ENCODE peak calls at places on chromosomes 7 and 10, in five cellular contexts. G is hepatocyte, A is stomach, Z is AG10803, L is progenitor cell of endocrine pancreas. B is an unnamed sample.

GRCh38 chr7:116525913-116526857 is 1.3 kb downstream of the CAV1 start:
- DNase-seq in G (peak), A (peak), Z (peak), L (peak), B (peak)

GRCh38 chr7:116101709-116102108 is 71.1 kb upstream of the TFEC start:
- DNase-seq in G (no peak), A (no peak), Z (peak), L (no peak), B (no peak)

GRCh38 chr7:148726385-148726784 is 27.7 kb downstream of the CUL1 start:
- DNase-seq in G (no peak), A (no peak), Z (no peak), L (no peak), B (no peak)

GRCh38 chr10:22837351-22837750 is 90.5 kb upstream of the ARMC3 start:
- DNase-seq in G (no peak), A (no peak), Z (no peak), L (no peak), B (no peak)

GRCh38 chr7:15885678-15886077 is 199.2 kb upstream of the MEOX2 start:
- DNase-seq in G (no peak), A (no peak), Z (no peak), L (no peak), B (no peak)

GRCh38 chr10:34816067-34817002 is 1.2 kb upstream of the PARD3 start:
- DNase-seq in G (peak), A (no peak), Z (peak), L (no peak), B (peak)

GRCh38 chr7:7639847-7640220 is 718 bp upstream of the UMAD1 start:
- DNase-seq in G (peak), A (no peak), Z (peak), L (no peak), B (peak)

GRCh38 chr7:135441791-135442190 is 68.1 kb downstream of the CNOT4 start:
- DNase-seq in G (peak), A (no peak), Z (peak), L (no peak), B (no peak)

GRCh38 chr10:30812018-30812851 is 182.7 kb upstream of the LYZL2 start:
- DNase-seq in G (peak), A (no peak), Z (peak), L (no peak), B (no peak)

GRCh38 chr10:131129544-131129943 is 182.0 kb downstream of the TCERG1L start:
- DNase-seq in G (peak), A (no peak), Z (no peak), L (no peak), B (no peak)

GRCh38 chr10:119375574-119376265 is 166.8 kb downstream of the RGS10 start:
- DNase-seq in G (peak), A (peak), Z (peak), L (no peak), B (no peak)

GRCh38 chr7:16817536-16817935 is 12.7 kb upstream of the AGR2 start:
- DNase-seq in G (no peak), A (no peak), Z (peak), L (no peak), B (no peak)

GRCh38 chr7:135177021-135177696 is 6.7 kb upstream of the CYREN start:
- DNase-seq in G (no peak), A (no peak), Z (no peak), L (no peak), B (peak)

GRCh38 chr10:103535595-103535994 is 42.1 kb downstream of the NEURL1 start:
- DNase-seq in G (no peak), A (peak), Z (no peak), L (no peak), B (no peak)

GRCh38 chr7:146096994-146097393 is 19.6 kb upstream of the CNTNAP2 start:
- DNase-seq in G (no peak), A (no peak), Z (no peak), L (no peak), B (no peak)

GRCh38 chr10:129768437-129769355 is 195.4 kb downstream of the EBF3 start:
- DNase-seq in G (no peak), A (peak), Z (no peak), L (peak), B (no peak)

GRCh38 chr7:132450188-132450587 is 126.1 kb downstream of the PLXNA4 start:
- DNase-seq in G (no peak), A (no peak), Z (no peak), L (no peak), B (no peak)

GRCh38 chr7:92826258-92827004 is 9.9 kb downstream of the CDK6 start:
- DNase-seq in G (no peak), A (no peak), Z (no peak), L (no peak), B (no peak)

GRCh38 chr10:131810805-131811137 is 90.0 kb upstream of the PPP2R2D start:
- DNase-seq in G (no peak), A (peak), Z (no peak), L (no peak), B (no peak)

GRCh38 chr10:62264702-62265436 is 3.8 kb downstream of the RTKN2 start:
- DNase-seq in G (peak), A (no peak), Z (peak), L (no peak), B (peak)

GRCh38 chr7:142587578-142588191 is 161.6 kb upstream of the PRSS1 start:
- DNase-seq in G (peak), A (no peak), Z (peak), L (no peak), B (peak)

GRCh38 chr10:70573599-70574506 is 28.7 kb downstream of the PRF1 start:
- DNase-seq in G (no peak), A (no peak), Z (no peak), L (no peak), B (no peak)

GRCh38 chr7:36732806-36733205 is 8.5 kb upstream of the AOAH start:
- DNase-seq in G (no peak), A (no peak), Z (no peak), L (no peak), B (no peak)

GRCh38 chr10:31770307-31770902 is 158.2 kb downstream of the ARHGAP12 start:
- DNase-seq in G (peak), A (peak), Z (no peak), L (no peak), B (peak)

GRCh38 chr10:79488303-79488702 is 24.0 kb upstream of the EIF5AL1 start:
- DNase-seq in G (peak), A (peak), Z (peak), L (no peak), B (peak)

GRCh38 chr10:53664620-53665019 is 892.0 kb upstream of the MBL2 start:
- DNase-seq in G (peak), A (no peak), Z (no peak), L (no peak), B (peak)

GRCh38 chr10:4545077-4545476 is 280.9 kb upstream of the AKR1E2 start:
- DNase-seq in G (no peak), A (no peak), Z (peak), L (no peak), B (no peak)

GRCh38 chr10:95480901-95481491 is 80.2 kb downstream of the SORBS1 start:
- DNase-seq in G (peak), A (no peak), Z (no peak), L (no peak), B (no peak)

GRCh38 chr7:2645274-2645868 is 13.6 kb downstream of the TTYH3 start:
- DNase-seq in G (no peak), A (no peak), Z (peak), L (no peak), B (no peak)

GRCh38 chr7:97019710-97020109 is 4.9 kb downstream of the DLX5 start:
- DNase-seq in G (no peak), A (no peak), Z (no peak), L (no peak), B (no peak)

GRCh38 chr10:58508316-58508715 is 4.4 kb upstream of the BICC1 start:
- DNase-seq in G (no peak), A (no peak), Z (peak), L (no peak), B (no peak)

GRCh38 chr7:138746073-138746472 is 44.9 kb upstream of the SVOPL start:
- DNase-seq in G (no peak), A (no peak), Z (no peak), L (no peak), B (no peak)

GRCh38 chr10:16967000-16967865 is 150.0 kb upstream of the RSU1 start:
- DNase-seq in G (peak), A (no peak), Z (peak), L (no peak), B (no peak)

GRCh38 chr10:88433551-88434186 is 149.4 kb downstream of the RNLS start:
- DNase-seq in G (no peak), A (no peak), Z (no peak), L (no peak), B (no peak)

GRCh38 chr7:116582164-116582732 is 57.4 kb downstream of the CAV1 start:
- DNase-seq in G (no peak), A (no peak), Z (peak), L (no peak), B (no peak)

GRCh38 chr10:14377591-14377990 is 46.9 kb upstream of the FRMD4A start:
- DNase-seq in G (no peak), A (no peak), Z (no peak), L (no peak), B (no peak)
- TF ChIP-seq CTCF in G (no peak), A (no peak), Z (no peak), L (no peak), B (no peak)

GRCh38 chr7:147432068-147432467 is 1158.5 kb upstream of the C7orf33 start:
- DNase-seq in G (peak), A (no peak), Z (peak), L (no peak), B (no peak)
- TF ChIP-seq CTCF in G (peak), A (no peak), Z (peak), L (peak), B (no peak)

GRCh38 chr7:19464241-19464640 is 244.6 kb downstream of the POLR1F start:
- DNase-seq in G (no peak), A (no peak), Z (no peak), L (no peak), B (no peak)

GRCh38 chr7:19464751-19465150 is 244.1 kb downstream of the POLR1F start:
- DNase-seq in G (no peak), A (no peak), Z (no peak), L (no peak), B (no peak)

GRCh38 chr7:19470031-19470430 is 238.8 kb downstream of the POLR1F start:
- DNase-seq in G (no peak), A (no peak), Z (no peak), L (no peak), B (no peak)
- TF ChIP-seq CTCF in G (no peak), A (no peak), Z (no peak), L (no peak), B (no peak)

GRCh38 chr7:101625076-101625914 is 3.8 kb downstream of the MYL10 start:
- DNase-seq in G (no peak), A (no peak), Z (no peak), L (no peak), B (no peak)
- TF ChIP-seq CTCF in G (peak), A (no peak), Z (peak), L (peak), B (no peak)

GRCh38 chr10:91006752-91007346 is 86.0 kb upstream of the ANKRD1 start:
- DNase-seq in G (no peak), A (no peak), Z (no peak), L (no peak), B (no peak)

GRCh38 chr10:91010952-91011351 is 90.1 kb upstream of the ANKRD1 start:
- DNase-seq in G (no peak), A (no peak), Z (no peak), L (no peak), B (no peak)

GRCh38 chr10:91007656-91008055 is 86.8 kb upstream of the ANKRD1 start:
- DNase-seq in G (no peak), A (no peak), Z (no peak), L (no peak), B (no peak)

GRCh38 chr10:91009121-91009520 is 88.2 kb upstream of the ANKRD1 start:
- DNase-seq in G (no peak), A (no peak), Z (no peak), L (no peak), B (no peak)

DNA sequence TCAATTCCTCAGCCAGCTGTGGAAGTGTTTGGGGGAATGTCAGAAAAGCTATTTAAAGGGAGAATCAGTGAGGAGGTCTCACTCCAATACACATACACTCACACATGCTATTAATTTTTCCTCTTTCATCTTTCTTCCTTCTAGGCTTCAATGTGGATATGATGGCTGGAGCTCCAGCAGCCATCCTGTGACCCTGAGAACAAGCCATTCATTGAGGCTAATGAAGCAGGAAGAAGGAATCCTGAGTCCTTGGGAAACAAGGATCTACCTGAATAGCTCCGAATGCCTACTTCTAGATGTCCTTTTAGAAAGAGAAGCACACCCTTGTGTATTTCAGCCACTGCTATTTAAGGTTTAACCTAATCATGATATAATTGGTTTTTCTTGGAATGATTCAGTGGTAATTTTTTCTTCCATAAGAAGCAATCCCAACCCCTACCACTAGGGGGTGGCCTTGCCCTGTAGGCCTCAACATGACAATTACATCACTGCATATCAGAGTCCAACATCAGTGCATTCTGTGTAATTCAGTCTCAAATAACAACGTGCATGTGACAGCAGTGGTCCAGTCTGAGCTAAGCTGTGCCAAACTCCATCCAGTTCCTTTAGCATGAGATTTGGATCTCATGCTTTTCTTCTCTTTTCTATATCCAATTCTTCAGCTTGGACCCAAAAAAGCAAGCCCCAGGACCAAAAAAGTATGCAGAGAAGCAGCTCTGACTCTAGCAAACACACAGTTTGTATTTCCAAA is 85.3 kb upstream of the ANKRD1 start:
- DNase-seq in G (peak), A (peak), Z (peak), L (peak), B (peak)
- TF ChIP-seq CTCF in G (peak), A (peak), Z (peak), L (peak), B (peak)

B was measured in Calu3.